ENCODE peak calls at places on chromosome 21, in four cellular contexts. O is neural crest cell, X is neural progenitor cell, A is GM10248. Y is an unnamed sample.

GRCh38 chr21:34091032-34091431 is 17.7 kb downstream of the MRPS6 start:
- DNase-seq in X (no peak), O (no peak), A (no peak), Y (no peak)

GRCh38 chr21:34526618-34527290 is 14.7 kb upstream of the KCNE1 start:
- DNase-seq in A (peak), O (peak), X (peak), Y (peak)

GRCh38 chr21:16579538-16579937 is 849.8 kb downstream of the USP25 start:
- DNase-seq in O (no peak), A (no peak), X (no peak), Y (no peak)

GRCh38 chr21:16330340-16331319 is 600.8 kb downstream of the USP25 start:
- DNase-seq in X (peak), O (peak), A (peak), Y (peak)

GRCh38 chr21:45997495-45998275 is 16.1 kb downstream of the COL6A1 start:
- DNase-seq in O (no peak), A (no peak), X (no peak), Y (no peak)

GRCh38 chr21:44338971-44339910 is at the start of gene CFAP410:
- DNase-seq in O (peak), A (peak), X (peak), Y (peak)

GRCh38 chr21:35096959-35097358 is 47.9 kb upstream of the RUNX1 start:
- DNase-seq in X (no peak), A (no peak), O (no peak), Y (no peak)

GRCh38 chr21:36076878-36077658 is 7.2 kb downstream of the CBR1 start:
- DNase-seq in A (peak), X (no peak), O (no peak), Y (peak)

GRCh38 chr21:35366348-35367085 is 317.4 kb upstream of the RUNX1 start:
- DNase-seq in A (no peak), X (no peak), O (no peak), Y (no peak)

DNA sequence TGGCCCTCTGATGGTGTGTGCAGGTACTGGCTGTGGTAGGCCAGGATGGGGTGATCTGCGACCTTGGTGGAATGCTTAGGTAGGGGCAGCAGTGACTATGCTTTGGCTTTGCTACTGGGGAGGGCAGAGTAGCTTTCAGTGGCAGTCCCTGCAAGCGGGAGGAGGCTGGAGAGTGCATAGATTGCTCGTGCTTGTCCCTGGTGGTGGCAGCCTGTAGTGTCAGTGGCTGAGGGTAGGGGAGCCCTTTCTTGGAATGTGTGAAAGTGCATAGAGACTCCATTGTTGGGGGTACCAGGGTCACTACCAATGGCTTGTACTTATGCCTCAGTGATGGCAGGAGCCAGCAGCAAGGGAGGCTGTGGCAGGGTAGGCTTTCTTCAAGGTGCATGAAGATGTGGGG is 582.6 kb downstream of the MRPL39 start:
- DNase-seq in O (no peak), A (no peak), X (no peak), Y (no peak)
- TF ChIP-seq CTCF in O (no peak), A (no peak), X (no peak), Y (no peak)

DNA sequence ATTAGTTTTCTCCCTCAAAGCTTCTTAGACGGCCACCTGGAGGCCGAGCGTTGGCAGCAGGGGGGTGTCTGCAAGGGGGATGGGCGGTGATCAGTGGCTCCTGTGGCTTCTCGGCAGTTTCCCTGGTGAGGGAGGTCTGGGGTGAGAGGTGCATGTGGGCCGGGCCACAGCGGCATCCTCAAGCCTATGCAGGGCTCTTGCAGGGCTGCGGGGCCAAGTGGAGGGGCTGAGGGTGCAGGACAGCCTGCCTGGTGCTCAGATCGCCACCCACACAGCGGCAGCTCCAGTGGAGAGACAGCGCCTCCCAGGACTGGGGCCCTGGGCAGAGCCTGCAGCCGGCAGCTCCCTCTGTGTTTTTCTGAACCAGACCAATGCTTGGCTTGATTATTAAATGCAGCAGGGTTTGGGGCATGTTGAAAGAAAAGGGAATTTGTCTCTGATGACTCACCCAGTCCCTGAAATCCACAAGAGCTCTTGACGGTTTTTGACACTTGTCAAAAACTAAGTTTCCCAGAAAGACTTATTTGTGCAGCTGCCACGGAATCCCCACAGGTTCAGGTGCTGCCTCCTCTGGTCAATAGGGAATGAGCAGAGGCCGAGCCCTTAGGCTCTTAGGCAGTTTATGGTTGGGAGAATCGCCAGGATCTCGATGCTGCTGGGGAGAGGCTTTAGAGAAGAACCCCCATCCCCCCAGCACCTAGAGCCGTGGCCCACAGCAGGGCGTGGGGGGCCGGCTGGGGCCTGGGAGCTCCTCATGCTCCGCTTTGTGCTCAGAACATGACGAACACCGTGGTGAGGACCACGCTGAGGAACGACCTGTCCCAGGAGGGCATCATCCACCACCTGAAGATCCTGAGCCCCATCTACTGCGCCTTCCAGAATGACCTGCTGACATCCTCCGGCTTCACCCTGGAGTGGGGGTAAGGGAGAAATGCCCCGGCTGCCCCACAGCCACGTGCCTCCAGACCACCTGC is 54.7 kb downstream of the UMODL1 start:
- DNase-seq in A (no peak), X (peak), O (no peak), Y (no peak)
- TF ChIP-seq CTCF in A (no peak), X (peak), O (no peak), Y (no peak)

DNA sequence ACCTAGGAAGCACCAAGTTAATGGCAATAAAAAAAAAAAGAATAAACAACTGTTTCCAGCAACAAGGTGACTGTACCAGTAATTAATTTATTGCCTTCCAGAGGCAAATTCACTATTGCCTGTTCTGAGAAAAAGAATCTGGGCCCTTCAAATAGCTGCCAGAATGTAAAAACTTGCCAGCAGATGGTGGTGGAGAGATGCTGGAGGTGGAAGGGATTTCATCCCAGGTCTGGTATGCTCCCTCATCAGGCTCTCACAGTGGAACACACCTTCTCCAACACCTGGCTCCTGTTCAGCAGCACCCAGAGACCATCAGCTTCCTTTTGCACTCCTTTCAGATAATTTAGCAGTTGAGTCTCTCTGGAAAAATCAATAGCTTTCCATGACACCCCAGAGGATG is 792.9 kb upstream of the ADAMTS5 start:
- DNase-seq in O (no peak), X (no peak), A (no peak), Y (no peak)
- TF ChIP-seq CTCF in O (no peak), X (no peak), A (no peak), Y (no peak)

DNA sequence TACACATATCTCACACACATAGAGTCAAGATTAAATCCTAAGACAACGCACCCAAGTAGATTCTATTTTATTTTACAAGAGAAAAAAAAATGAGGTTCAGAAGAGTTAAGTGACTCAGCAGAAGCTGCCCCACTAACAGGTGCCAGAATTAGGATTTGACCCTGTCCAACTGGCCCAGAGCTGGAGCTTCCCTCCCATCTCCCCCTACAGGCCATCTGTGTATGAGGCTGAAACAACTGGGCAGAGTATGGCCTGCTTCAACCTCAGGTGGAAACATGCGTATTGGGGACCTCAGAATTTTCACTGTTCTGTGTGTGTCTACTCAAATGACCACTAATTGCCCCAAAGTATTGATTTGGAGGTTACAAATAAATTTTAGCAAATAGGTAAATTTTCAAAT is 29.9 kb downstream of the PSMG1 start:
- DNase-seq in O (no peak), A (no peak), X (peak), Y (no peak)
- TF ChIP-seq CTCF in O (peak), A (no peak), X (peak), Y (peak)

GRCh38 chr21:21973806-21974205 is 975.6 kb downstream of the NCAM2 start:
- DNase-seq in X (peak), A (no peak), O (no peak), Y (no peak)
- TF ChIP-seq CTCF in X (peak), A (no peak), O (no peak), Y (no peak)

DNA sequence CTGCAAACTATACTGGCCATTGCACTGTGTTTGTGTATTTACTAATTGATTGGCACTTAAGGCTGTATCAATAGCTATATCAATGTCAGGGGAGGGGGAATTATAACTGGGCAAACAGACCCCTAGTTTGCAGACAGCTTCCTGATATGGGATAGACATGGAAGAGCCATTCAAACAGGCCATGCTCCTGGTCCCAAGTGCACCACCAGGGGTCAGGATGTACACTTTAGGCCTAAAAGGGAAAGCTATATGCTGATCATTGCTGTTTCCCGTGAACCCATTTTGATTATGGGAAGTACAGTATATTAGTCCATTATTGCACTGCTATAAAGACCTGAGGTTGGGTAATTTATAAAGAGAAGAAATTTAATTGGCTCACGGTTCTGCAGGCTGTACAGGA is 125.0 kb upstream of the BACE2 start:
- DNase-seq in A (no peak), O (no peak), X (no peak), Y (no peak)
- TF ChIP-seq CTCF in A (no peak), O (peak), X (peak), Y (no peak)

DNA sequence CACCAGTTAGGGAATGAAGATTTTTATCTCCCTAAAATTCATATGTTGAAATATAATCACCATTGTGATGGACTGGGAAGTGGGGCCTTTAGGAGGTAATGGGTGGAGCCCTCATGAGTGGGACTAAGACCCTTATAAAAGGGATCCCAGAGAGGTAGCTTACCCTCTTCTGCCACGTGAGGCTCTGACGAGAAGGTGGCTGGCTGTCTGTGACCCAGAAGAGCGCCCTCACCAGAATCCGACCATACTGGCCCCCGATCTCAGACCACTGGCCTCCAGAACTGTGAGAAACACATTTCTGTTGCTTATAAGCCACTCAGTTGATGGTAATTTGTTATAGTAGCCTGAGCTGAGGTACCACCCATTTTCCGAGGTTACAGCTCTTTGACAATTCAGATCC is 27.7 kb upstream of the HUNK start:
- DNase-seq in X (no peak), O (no peak), A (no peak), Y (no peak)
- TF ChIP-seq CTCF in X (no peak), O (no peak), A (no peak), Y (no peak)

DNA sequence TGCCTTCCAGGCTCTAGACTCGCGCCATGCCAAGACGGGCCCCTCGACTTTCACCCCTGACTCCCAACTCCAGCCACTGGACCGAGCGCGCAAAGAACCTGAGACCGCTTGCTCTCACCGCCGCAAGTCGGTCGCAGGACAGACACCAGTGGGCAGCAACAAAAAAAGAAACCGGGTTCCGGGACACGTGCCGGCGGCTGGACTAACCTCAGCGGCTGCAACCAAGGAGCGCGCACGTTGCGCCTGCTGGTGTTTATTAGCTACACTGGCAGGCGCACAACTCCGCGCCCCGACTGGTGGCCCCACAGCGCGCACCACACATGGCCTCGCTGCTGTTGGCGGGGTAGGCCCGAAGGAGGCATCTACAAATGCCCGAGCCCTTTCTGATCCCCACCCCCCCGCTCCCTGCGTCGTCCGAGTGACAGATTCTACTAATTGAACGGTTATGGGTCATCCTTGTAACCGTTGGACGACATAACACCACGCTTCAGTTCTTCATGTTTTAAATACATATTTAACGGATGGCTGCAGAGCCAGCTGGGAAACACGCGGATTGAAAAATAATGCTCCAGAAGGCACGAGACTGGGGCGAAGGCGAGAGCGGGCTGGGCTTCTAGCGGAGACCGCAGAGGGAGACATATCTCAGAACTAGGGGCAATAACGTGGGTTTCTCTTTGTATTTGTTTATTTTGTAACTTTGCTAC is 2.0 kb upstream of the OLIG2 start:
- DNase-seq in O (no peak), A (no peak), X (peak), Y (peak)
- TF ChIP-seq CTCF in O (no peak), A (no peak), X (peak), Y (no peak)

DNA sequence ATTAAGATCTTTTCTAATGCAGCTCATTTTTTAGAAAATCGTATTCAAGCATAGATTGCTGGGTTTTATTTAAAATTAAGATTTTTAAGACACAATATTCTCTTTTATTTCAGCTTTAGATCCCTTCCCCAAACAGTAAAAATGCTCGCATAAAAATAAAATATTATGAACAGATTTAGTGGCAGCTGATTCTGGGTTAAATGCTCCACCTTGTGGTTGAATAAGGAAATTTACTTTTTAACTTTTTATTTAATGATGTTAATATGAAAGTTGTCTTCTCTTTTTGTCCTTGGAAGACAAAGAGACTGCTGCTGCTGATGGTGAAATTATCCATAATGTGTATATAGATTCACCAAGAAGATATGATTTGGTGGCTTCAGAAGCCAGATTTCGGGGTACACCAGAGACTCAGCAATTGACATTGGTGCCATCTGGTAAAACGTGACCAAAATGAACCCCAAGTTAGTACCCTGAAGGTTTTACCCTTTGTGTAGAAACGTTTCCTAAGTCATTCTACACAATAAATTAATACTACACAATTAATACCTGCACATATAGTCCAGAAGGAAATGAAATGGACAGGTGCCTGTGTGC is 128.0 kb downstream of the ADAMTS1 start:
- DNase-seq in X (no peak), A (peak), O (no peak), Y (peak)
- TF ChIP-seq CTCF in X (peak), A (peak), O (peak), Y (no peak)

GRCh38 chr21:32412998-32413504 is 545 bp downstream of the EVA1C start:
- DNase-seq in X (no peak), A (no peak), O (no peak), Y (no peak)
- TF ChIP-seq CTCF in X (peak), A (no peak), O (no peak), Y (no peak)

Y was measured in GM20000.